ENCODE peak calls at places on chromosomes 16 and 17, in six cellular contexts. L is lung, C is OCI-LY7, T is foreskin fibroblast, B is fibroblast of mammary gland, G is BJ. W is an unnamed sample.

GRCh38 chr17:72640415-72641165 is 451.9 kb downstream of the SLC39A11 start:
- DNase-seq in L (no peak), C (no peak), T (no peak), B (no peak), G (no peak), W (no peak)

GRCh38 chr17:36849871-36850348 is 87.4 kb upstream of the LHX1 start:
- DNase-seq in L (no peak), C (peak), T (peak), B (peak), G (peak), W (no peak)

GRCh38 chr16:59030923-59031485 is 296.9 kb upstream of the GOT2 start:
- DNase-seq in L (no peak), C (no peak), T (no peak), B (no peak), G (no peak), W (no peak)

GRCh38 chr16:81140930-81141780 is 45.0 kb upstream of the GCSH start:
- DNase-seq in L (no peak), C (peak), T (no peak), B (no peak), G (no peak), W (no peak)

GRCh38 chr16:27692576-27692975 is 142.6 kb downstream of the KATNIP start:
- DNase-seq in L (no peak), C (no peak), T (no peak), B (no peak), G (no peak), W (no peak)

GRCh38 chr16:81625544-81626152 is 153.4 kb upstream of the PLCG2 start:
- DNase-seq in L (peak), C (no peak), T (no peak), B (peak), G (no peak), W (peak)

GRCh38 chr16:66977341-66978113 is 10.9 kb upstream of the CES4A start:
- DNase-seq in L (peak), C (peak), T (peak), B (peak), G (no peak), W (no peak)

GRCh38 chr17:82376042-82376730 is 4.6 kb downstream of the UTS2R start:
- DNase-seq in L (no peak), C (no peak), T (no peak), B (no peak), G (no peak), W (no peak)

GRCh38 chr16:52837251-52837650 is 215.4 kb downstream of the CHD9NB start:
- DNase-seq in L (no peak), C (no peak), T (no peak), B (no peak), G (no peak), W (no peak)

GRCh38 chr17:80169107-80169506 is 723 bp upstream of the CARD14 start:
- DNase-seq in L (no peak), C (no peak), T (no peak), B (no peak), G (no peak), W (no peak)

GRCh38 chr16:52953215-52953614 is 99.5 kb downstream of the CHD9NB start:
- DNase-seq in L (no peak), C (no peak), T (no peak), B (no peak), G (no peak), W (no peak)

GRCh38 chr17:51857052-51857593 is 301.4 kb downstream of the CA10 start:
- DNase-seq in L (no peak), C (no peak), T (no peak), B (no peak), G (no peak), W (no peak)

GRCh38 chr17:68942389-68942788 is 12.8 kb downstream of the ABCA8 start:
- DNase-seq in L (no peak), C (no peak), T (no peak), B (no peak), G (no peak), W (no peak)

GRCh38 chr16:75263963-75264445 is 12.6 kb upstream of the BCAR1 start:
- DNase-seq in L (no peak), C (no peak), T (no peak), B (peak), G (no peak), W (no peak)

GRCh38 chr16:77212736-77213541 is 13.7 kb downstream of the SYCE1L start:
- DNase-seq in L (peak), C (peak), T (no peak), B (no peak), G (no peak), W (no peak)

GRCh38 chr16:4200000-4200780 is 41.7 kb downstream of the SRL start:
- DNase-seq in L (peak), C (peak), T (peak), B (peak), G (peak), W (no peak)

GRCh38 chr16:85424260-85425060 is 188.7 kb upstream of the GSE1 start:
- DNase-seq in L (no peak), C (no peak), T (no peak), B (no peak), G (no peak), W (no peak)

GRCh38 chr17:81309140-81309858 is 14.2 kb upstream of the SLC38A10 start:
- DNase-seq in L (peak), C (no peak), T (peak), B (peak), G (no peak), W (no peak)

GRCh38 chr16:66490774-66491715 is 58.9 kb downstream of the TK2 start:
- DNase-seq in L (no peak), C (no peak), T (no peak), B (no peak), G (no peak), W (no peak)

GRCh38 chr17:66747561-66748275 is 87.2 kb upstream of the CACNG5 start:
- DNase-seq in L (no peak), C (no peak), T (peak), B (peak), G (no peak), W (no peak)

GRCh38 chr16:608019-608418 is 18.2 kb downstream of the RAB40C start:
- DNase-seq in L (no peak), C (no peak), T (no peak), B (no peak), G (no peak), W (no peak)

GRCh38 chr16:11307639-11308492 is 26.7 kb upstream of the PRM1 start:
- DNase-seq in L (no peak), C (peak), T (no peak), B (no peak), G (no peak), W (no peak)

GRCh38 chr16:11309895-11310633 is 28.9 kb upstream of the PRM1 start:
- DNase-seq in L (no peak), C (peak), T (no peak), B (no peak), G (no peak), W (no peak)

GRCh38 chr16:11306997-11307638 is 26.0 kb upstream of the PRM1 start:
- DNase-seq in L (peak), C (no peak), T (no peak), B (no peak), G (no peak), W (no peak)

GRCh38 chr16:11310634-11310977 is 29.5 kb upstream of the PRM1 start:
- DNase-seq in L (no peak), C (peak), T (no peak), B (no peak), G (no peak), W (no peak)

GRCh38 chr16:11308493-11309283 is 27.6 kb upstream of the PRM1 start:
- DNase-seq in L (no peak), C (peak), T (no peak), B (no peak), G (no peak), W (no peak)
- TF ChIP-seq CTCF in L (no peak), C (no peak), T (no peak), B (no peak), G (no peak), W (no peak)

DNA sequence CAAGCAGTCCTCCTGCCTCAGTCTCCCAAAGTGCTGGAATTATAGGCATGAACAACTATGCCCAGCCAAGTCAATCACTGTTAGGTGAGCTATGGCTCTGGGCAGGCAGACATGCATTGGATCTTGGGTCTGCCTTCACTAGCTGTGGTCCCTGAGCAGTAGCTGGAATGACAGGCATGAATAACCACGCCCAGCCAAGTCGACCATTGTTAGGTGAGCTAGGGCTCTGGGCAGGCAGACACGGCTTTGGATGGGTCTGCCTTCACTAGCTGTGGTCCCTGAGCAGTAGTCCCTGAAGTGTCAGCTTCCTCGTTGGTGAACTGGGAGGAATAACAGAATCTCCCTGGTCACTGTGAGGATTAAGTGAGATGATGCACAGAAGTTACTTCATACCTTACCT is 6.4 kb downstream of the MRM3 start:
- DNase-seq in L (no peak), C (no peak), T (no peak), B (no peak), G (no peak), W (no peak)
- H3K4me3 ChIP-seq in L (no peak), C (no peak), T (no peak), B (no peak), G (no peak), W (no peak)

DNA sequence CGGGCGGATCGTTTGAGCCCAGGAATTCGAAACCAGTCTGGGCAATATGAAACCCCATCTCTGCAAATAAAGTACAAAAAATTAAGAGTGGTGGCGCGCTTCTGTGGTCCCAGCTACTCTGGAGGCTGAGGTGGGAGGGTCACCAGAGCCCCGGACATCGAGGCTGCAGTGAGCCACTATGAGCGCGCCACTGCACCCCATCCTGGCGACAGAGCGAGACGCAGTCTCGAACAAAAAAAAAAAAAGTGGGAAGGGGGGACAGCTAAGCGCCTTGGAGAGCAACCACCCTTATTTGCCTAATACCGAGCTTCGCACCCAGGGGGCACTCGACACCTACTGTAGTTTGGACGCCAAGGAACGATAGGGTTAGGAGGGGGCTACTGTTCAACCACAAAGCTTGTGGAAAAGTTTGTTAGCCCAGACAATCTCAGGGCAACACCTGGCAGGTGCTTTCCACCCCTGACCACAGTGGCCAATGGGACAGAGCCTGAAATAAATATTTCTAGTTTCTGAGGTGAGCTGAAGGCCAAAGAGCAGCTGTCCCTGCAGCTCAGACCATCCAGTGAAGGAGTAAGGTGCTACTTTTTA is 847 bp upstream of the PSMC3IP start:
- DNase-seq in L (peak), C (peak), T (peak), B (peak), G (no peak), W (no peak)
- TF ChIP-seq CTCF in L (peak), C (peak), T (peak), B (peak), G (peak), W (peak)

GRCh38 chr16:2276501-2277195 is 8.7 kb upstream of the RNPS1 start:
- DNase-seq in L (no peak), C (no peak), T (no peak), B (no peak), G (no peak), W (no peak)
- H3K4me3 ChIP-seq in L (no peak), C (no peak), T (no peak), B (no peak), G (no peak), W (no peak)

GRCh38 chr17:57869599-57870282 is 19.9 kb upstream of the MRPS23 start:
- DNase-seq in L (no peak), C (no peak), T (peak), B (peak), G (peak), W (no peak)

GRCh38 chr17:57867126-57867525 is 17.3 kb upstream of the MRPS23 start:
- DNase-seq in L (no peak), C (no peak), T (no peak), B (no peak), G (no peak), W (no peak)

GRCh38 chr17:57868775-57869598 is 19.1 kb upstream of the MRPS23 start:
- DNase-seq in L (no peak), C (no peak), T (no peak), B (no peak), G (no peak), W (no peak)

GRCh38 chr17:57866723-57867122 is 16.9 kb upstream of the MRPS23 start:
- DNase-seq in L (no peak), C (no peak), T (no peak), B (no peak), G (no peak), W (no peak)

GRCh38 chr17:57868007-57868774 is 18.3 kb upstream of the MRPS23 start:
- DNase-seq in L (peak), C (peak), T (peak), B (peak), G (peak), W (no peak)
- TF ChIP-seq CTCF in L (no peak), C (peak), T (peak), B (peak), G (peak), W (peak)

DNA sequence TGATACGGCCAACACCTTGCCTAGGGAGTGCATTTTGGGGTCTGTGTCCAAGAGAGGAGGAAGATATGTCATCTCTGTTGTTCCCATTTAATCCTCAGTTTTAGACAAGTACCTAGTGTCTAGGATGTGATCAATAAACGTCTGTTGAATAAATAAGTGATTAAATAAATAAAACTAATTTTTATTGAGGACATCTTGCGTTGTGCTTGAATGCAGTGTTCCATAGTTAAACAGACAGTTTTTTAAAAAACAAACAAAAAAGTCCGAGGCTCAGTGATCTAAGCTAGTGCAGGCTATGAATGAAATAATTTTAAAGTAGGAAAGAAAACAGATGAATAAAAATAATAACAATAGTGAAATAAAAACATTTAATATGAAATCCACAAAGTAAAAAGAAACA is 283.0 kb upstream of the MAF start:
- DNase-seq in L (no peak), C (no peak), T (no peak), B (no peak), G (no peak), W (no peak)
- H3K4me3 ChIP-seq in L (no peak), C (no peak), T (no peak), B (no peak), G (no peak), W (no peak)

DNA sequence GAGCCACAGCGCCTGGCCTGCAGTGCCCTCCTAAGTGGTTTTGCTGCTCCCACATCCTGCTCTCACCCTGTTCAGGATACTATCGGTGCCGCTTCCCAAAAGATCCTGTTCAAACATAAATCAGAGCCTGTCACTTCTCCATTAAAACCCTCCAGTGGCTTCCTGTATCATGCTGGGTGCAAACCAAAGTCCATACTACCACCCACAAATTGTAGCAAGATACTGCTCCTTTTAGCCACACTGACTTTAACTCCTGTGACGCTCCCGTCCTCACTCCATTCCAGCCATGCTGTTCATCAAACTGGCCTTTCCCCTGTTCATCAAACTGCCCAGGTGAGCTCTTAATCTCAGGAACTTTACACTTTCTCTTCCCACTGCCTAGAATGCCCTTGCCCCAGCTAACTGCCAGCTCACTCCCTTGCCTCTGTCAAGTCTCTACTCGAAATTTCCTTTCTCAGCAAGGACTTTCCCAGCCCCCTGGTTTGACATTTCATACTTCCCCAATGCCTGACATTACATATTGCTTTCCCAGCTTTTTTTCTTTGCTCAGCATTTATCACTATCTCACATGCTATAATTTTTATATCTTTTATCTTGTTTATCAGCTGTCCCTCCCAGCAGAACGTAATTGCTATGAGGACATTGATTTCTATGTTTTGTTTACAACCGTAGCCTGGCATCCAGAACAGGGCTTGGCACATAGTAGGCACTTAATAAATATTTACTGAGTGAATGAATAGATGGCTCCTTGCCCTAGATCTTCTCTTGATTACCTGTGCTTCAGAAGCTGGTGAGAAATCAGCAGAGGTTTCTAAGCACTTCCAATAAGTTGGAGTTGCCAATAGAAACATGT is 44.3 kb upstream of the SMURF2 start:
- DNase-seq in L (no peak), C (no peak), T (no peak), B (no peak), G (no peak), W (no peak)
- TF ChIP-seq CTCF in L (no peak), C (no peak), T (no peak), B (no peak), G (no peak), W (no peak)

GRCh38 chr17:44872131-44872768 is 24.6 kb downstream of the HIGD1B start:
- DNase-seq in L (no peak), C (no peak), T (no peak), B (no peak), G (no peak), W (no peak)
- H3K4me3 ChIP-seq in L (no peak), C (no peak), T (no peak), B (no peak), G (no peak), W (no peak)

W was measured in epithelial cell of proximal tubule.